ENCODE peak calls at places on chromosomes 7 and 10, in six cellular contexts. S is Panc1, J is adrenal gland, N is body of pancreas, V is fibroblast of lung, T is tibial artery. I is an unnamed sample.
A peak's percentile ranks its signal among the peaks of the same experiment; 100 is the strongest.

GRCh38 chr7:121138262-121138933 is 149.9 kb downstream of the CPED1 start:
- DNase-seq in S (peak; percentile 15), J (no peak), N (peak; percentile 72), V (no peak), T (no peak), I (no peak)

GRCh38 chr10:112758961-112759360 is 191.1 kb upstream of the TCF7L2 start:
- DNase-seq in S (no peak), J (no peak), N (no peak), V (no peak), T (no peak), I (no peak)

GRCh38 chr10:3225589-3225988 is 53.0 kb upstream of the PITRM1 start:
- DNase-seq in S (no peak), J (no peak), N (no peak), V (peak; percentile 91), T (no peak), I (peak; percentile 38)

GRCh38 chr10:108515821-108516220 is 1351.3 kb upstream of the SORCS1 start:
- DNase-seq in S (no peak), J (no peak), N (no peak), V (no peak), T (no peak), I (no peak)

GRCh38 chr7:149867762-149868637 is 5.8 kb upstream of the ATP6V0E2 start:
- DNase-seq in S (no peak), J (peak; percentile 47), N (no peak), V (no peak), T (no peak), I (no peak)

GRCh38 chr7:35339811-35340210 is 85.9 kb upstream of the TBX20 start:
- DNase-seq in S (no peak), J (no peak), N (no peak), V (no peak), T (no peak), I (no peak)

GRCh38 chr10:34236927-34237326 is 578.2 kb downstream of the PARD3 start:
- DNase-seq in S (no peak), J (no peak), N (no peak), V (peak; percentile 15), T (no peak), I (no peak)

GRCh38 chr10:46325021-46325420 is 38.2 kb downstream of the ANTXRL start:
- DNase-seq in S (no peak), J (no peak), N (no peak), V (no peak), T (no peak), I (no peak)

GRCh38 chr10:75544381-75544780 is 113.0 kb downstream of the LRMDA start:
- DNase-seq in S (no peak), J (no peak), N (no peak), V (peak; percentile 24), T (no peak), I (no peak)

GRCh38 chr10:129548534-129549130 is 81.6 kb downstream of the MGMT start:
- DNase-seq in S (no peak), J (no peak), N (no peak), V (no peak), T (no peak), I (no peak)

GRCh38 chr10:116801658-116802057 is 47.6 kb upstream of the ENO4 start:
- DNase-seq in S (no peak), J (no peak), N (no peak), V (no peak), T (no peak), I (no peak)

GRCh38 chr7:43353902-43354301 is 229.0 kb upstream of the STK17A start:
- DNase-seq in S (no peak), J (no peak), N (no peak), V (no peak), T (no peak), I (no peak)

GRCh38 chr7:46352335-46352954 is 431.4 kb upstream of the IGFBP3 start:
- DNase-seq in S (peak; percentile 43), J (peak; percentile 59), N (peak; percentile 25), V (peak; percentile 61), T (no peak), I (peak; percentile 12)

GRCh38 chr10:28845009-28845682 is 167.8 kb downstream of the BAMBI start:
- DNase-seq in S (no peak), J (no peak), N (no peak), V (peak; percentile 89), T (no peak), I (no peak)

GRCh38 chr7:28984219-28984618 is 26.1 kb upstream of the TRIL start:
- DNase-seq in S (no peak), J (no peak), N (no peak), V (no peak), T (no peak), I (no peak)

GRCh38 chr7:54860003-54860775 is 101.2 kb upstream of the SEC61G start:
- DNase-seq in S (no peak), J (no peak), N (no peak), V (peak; percentile 19), T (no peak), I (no peak)

GRCh38 chr10:130686680-130687300 is 550.6 kb downstream of the GLRX3 start:
- DNase-seq in S (no peak), J (peak; percentile 66), N (peak; percentile 34), V (no peak), T (no peak), I (no peak)

GRCh38 chr10:110368002-110368401 is 63.3 kb upstream of the SMNDC1 start:
- DNase-seq in S (no peak), J (no peak), N (no peak), V (no peak), T (peak; percentile 17), I (no peak)

GRCh38 chr10:450463-450862 is 239.0 kb downstream of the DIP2C start:
- DNase-seq in S (no peak), J (no peak), N (no peak), V (no peak), T (no peak), I (no peak)

GRCh38 chr7:27133409-27134157 is 3.0 kb upstream of the HOXA4 start:
- DNase-seq in S (no peak), J (peak; percentile 52), N (no peak), V (peak; percentile 25), T (no peak), I (no peak)
- H3K27me3 ChIP-seq in S (no peaks in the 10 kb centered on the region), J (no peaks in the 10 kb centered on the region), N (no peaks in the 10 kb centered on the region), V (no peaks in the 10 kb centered on the region), T (no peaks in the 10 kb centered on the region), I (no peaks in the 10 kb centered on the region)

DNA sequence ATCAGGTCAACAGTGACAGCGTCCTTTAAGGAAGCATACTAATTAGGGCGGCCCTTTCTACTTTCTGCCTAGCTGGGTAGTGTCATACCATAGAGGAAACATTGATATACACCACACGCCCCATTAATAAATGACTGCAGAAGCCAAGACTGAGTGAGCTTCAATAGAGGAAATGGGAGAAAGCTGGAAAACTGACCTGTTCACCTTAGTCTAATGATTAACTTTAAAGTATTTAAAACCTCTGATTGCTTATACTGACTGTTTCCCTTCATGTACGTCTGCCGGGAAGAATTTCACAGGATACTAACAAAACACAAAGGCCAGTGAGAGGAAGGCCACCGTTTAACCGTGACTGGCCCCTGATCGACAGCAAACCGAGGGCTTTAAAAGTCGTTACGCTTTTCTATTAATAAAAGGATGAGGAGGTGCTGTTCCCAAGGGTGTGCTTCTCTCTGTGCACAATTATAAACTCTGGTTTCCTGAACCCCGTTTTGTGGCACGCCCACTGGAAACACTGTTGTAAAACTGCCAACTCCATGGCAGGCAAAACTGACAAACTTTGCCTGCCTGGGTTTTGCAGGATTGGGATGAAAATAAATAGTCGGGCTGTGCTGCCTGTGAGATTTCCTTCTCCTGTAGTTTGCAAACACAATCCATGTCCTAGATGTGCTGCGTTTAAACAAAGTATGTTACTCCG is 137.6 kb downstream of the NRP1 start:
- DNase-seq in S (no peak), J (no peak), N (peak; percentile 34), V (peak; percentile 22), T (no peak), I (no peak)
- H3K4me3 ChIP-seq in S (no peak overlapping the region), J (no peak overlapping the region), N (no peak overlapping the region), V (no peak overlapping the region), T (peak overlapping the region; percentile 14), I (no peak overlapping the region)

GRCh38 chr7:79979437-79979836 is 155.2 kb upstream of the GNAI1 start:
- DNase-seq in S (no peak), J (no peak), N (no peak), V (peak; percentile 37), T (no peak), I (no peak)

GRCh38 chr7:79980376-79980775 is 154.3 kb upstream of the GNAI1 start:
- DNase-seq in S (no peak), J (no peak), N (no peak), V (no peak), T (no peak), I (no peak)

GRCh38 chr7:79982151-79982770 is 152.4 kb upstream of the GNAI1 start:
- DNase-seq in S (no peak), J (no peak), N (no peak), V (peak; percentile 70), T (no peak), I (no peak)

GRCh38 chr7:79973455-79973854 is 161.2 kb upstream of the GNAI1 start:
- DNase-seq in S (no peak), J (no peak), N (no peak), V (no peak), T (no peak), I (no peak)

DNA sequence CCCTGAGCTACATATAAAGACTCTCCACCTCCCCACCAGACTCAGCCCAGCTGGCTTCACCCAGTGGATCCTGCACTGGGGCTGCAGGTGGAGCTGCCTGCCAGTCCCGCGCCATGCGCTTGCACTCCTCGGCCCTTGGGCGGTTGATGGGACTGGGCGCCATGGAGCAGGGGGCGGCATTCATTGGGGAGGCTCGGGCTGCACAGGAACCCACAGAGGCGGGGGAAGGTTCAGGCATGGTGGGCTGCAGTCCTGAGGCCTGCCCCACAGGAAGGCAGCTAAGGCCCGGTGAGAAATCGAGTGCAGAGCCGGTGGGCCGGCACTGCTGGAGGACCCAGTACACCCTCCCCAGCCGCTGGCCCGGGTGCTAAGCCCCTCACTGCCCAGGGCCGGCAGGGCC is 157.2 kb upstream of the GNAI1 start:
- DNase-seq in S (no peak), J (no peak), N (no peak), V (no peak), T (no peak), I (no peak)
- TF ChIP-seq CTCF in S (no peak), J (no peak), N (no peak), V (no peak), T (no peak), I (no peak)

GRCh38 chr7:25726180-25726579 is 425.8 kb upstream of the NFE2L3 start:
- DNase-seq in S (no peak), J (no peak), N (no peak), V (no peak), T (no peak), I (no peak)

GRCh38 chr7:25727446-25727845 is 424.6 kb upstream of the NFE2L3 start:
- DNase-seq in S (no peak), J (no peak), N (no peak), V (no peak), T (no peak), I (no peak)

GRCh38 chr7:25727876-25728275 is 424.1 kb upstream of the NFE2L3 start:
- DNase-seq in S (no peak), J (no peak), N (no peak), V (no peak), T (no peak), I (no peak)

GRCh38 chr7:25726682-25727357 is 425.2 kb upstream of the NFE2L3 start:
- DNase-seq in S (no peak), J (no peak), N (no peak), V (no peak), T (no peak), I (no peak)

DNA sequence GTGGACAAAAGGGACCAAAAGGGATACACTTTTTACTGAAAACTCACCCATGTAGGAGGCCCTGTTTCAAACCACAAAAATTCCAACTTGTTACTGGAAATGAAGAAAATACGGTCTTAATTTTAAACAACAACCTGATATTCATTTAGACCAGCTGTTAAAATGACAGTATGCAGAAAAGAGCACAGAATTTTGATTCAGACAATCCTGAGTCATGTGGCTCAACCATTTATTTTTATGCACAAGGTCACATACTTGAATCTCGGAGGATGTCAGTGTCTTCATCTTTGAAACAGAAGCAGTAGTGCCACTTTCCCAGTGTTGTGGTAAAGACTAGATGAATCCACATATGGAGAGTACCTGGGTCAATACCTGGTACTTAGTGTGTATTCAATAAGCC is 426.5 kb upstream of the NFE2L3 start:
- DNase-seq in S (no peak), J (no peak), N (no peak), V (no peak), T (no peak), I (no peak)
- H3K27me3 ChIP-seq in S (peaks cover 10% of the 10 kb centered on the region), J (no peaks in the 10 kb centered on the region), N (no peaks in the 10 kb centered on the region), V (no peaks in the 10 kb centered on the region), T (no peaks in the 10 kb centered on the region), I (no peaks in the 10 kb centered on the region)